ENCODE peak calls at places on chromosomes 6 and 20, in ten cellular contexts. E, A, Y, O, M, K, Q, P, H and V are unnamed samples.

GRCh38 chr6:15501806-15502450 is 160.9 kb downstream of the DTNBP1 start:
- DNase-seq in O (no peak), K (no peak), Q (peak), M (no peak), E (no peak), Y (peak), A (no peak), H (no peak), P (peak), V (peak)

GRCh38 chr20:33832113-33832853 is 21.1 kb downstream of the CHMP4B start:
- DNase-seq in M (no peak), P (peak), K (no peak), H (no peak), E (no peak), A (no peak), Q (no peak), O (no peak), Y (peak), V (peak)

GRCh38 chr6:16296061-16296670 is 57.8 kb downstream of the GMPR start:
- DNase-seq in M (no peak), E (no peak), K (no peak), A (no peak), H (no peak), P (no peak), Q (no peak), Y (no peak), O (no peak), V (no peak)

GRCh38 chr6:131303338-131303954 is 168.2 kb downstream of the AKAP7 start:
- DNase-seq in K (no peak), Y (no peak), M (no peak), P (no peak), O (no peak), Q (no peak), H (no peak), A (no peak), E (no peak), V (no peak)

GRCh38 chr20:5557123-5557522 is 193.1 kb upstream of the SHLD1 start:
- DNase-seq in O (no peak), A (no peak), K (peak), E (peak), P (peak), Q (no peak), M (peak), H (peak), Y (peak), V (no peak)

GRCh38 chr20:46027245-46027853 is 1.7 kb upstream of the SLC12A5 start:
- DNase-seq in O (no peak), M (no peak), A (no peak), P (peak), E (peak), Y (peak), H (peak), Q (no peak), K (peak), V (peak)

GRCh38 chr6:26571592-26572296 is 25.0 kb upstream of the ABT1 start:
- DNase-seq in Q (no peak), M (no peak), O (no peak), A (peak), P (peak), K (no peak), E (peak), Y (peak), H (no peak), V (peak)

GRCh38 chr6:26295691-26296555 is 69.1 kb upstream of the BTN3A2 start:
- DNase-seq in A (no peak), P (peak), K (no peak), H (peak), M (no peak), Q (no peak), O (no peak), Y (peak), E (no peak), V (peak)

GRCh38 chr6:100464910-100465700 is at the start of gene SIM1:
- DNase-seq in O (no peak), E (peak), M (peak), A (no peak), H (no peak), Y (peak), Q (peak), K (no peak), P (peak), V (no peak)

DNA sequence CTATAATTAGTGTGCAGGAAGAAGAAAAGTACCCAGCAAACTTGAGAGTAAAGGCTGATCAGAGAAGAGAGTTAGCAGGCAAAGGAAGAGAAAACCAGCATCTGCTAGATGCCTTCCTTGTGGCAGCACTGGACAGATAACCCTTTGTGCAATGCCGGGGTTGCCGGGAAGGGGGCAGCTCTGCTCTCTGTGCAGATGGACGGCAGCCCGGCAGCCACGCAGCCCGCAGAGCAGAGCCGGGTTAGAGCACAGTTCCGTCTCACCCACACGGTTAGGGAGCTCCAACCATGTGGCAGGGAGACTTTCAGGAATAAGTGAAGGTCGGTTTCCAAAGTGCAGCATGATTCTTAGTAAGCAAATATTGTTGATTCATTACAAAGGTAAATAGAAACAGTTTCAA is 80.0 kb upstream of the RPS6KA2 start:
- DNase-seq in A (peak), O (no peak), Y (peak), E (peak), Q (no peak), K (no peak), H (peak), P (peak), M (peak), V (no peak)
- TF ChIP-seq CTCF in A (no peak), O (no peak), Y (peak), E (peak), Q (peak), K (peak), H (peak), P (peak), M (peak), V (peak)

GRCh38 chr20:36435799-36436541 is 105.3 kb upstream of the MYL9 start:
- DNase-seq in E (peak), Y (peak), A (peak), M (peak), P (peak), H (peak), Q (no peak), O (no peak), K (no peak), V (no peak)
- H3K4me3 ChIP-seq in E (no peak), Y (peak), A (peak), M (peak), P (no peak), H (no peak), Q (peak), O (peak), K (peak), V (peak)

GRCh38 chr6:88361754-88362153 is 195.6 kb upstream of the CNR1 start:
- DNase-seq in E (no peak), M (no peak), O (no peak), Y (no peak), Q (no peak), P (no peak), H (no peak), K (no peak), A (no peak), V (no peak)

GRCh38 chr6:88360203-88360797 is 194.2 kb upstream of the CNR1 start:
- DNase-seq in O (no peak), Y (peak), P (peak), E (no peak), A (no peak), H (no peak), Q (no peak), M (no peak), K (no peak), V (no peak)

GRCh38 chr6:88361298-88361697 is 195.2 kb upstream of the CNR1 start:
- DNase-seq in K (no peak), O (no peak), H (no peak), A (no peak), E (no peak), P (no peak), Y (no peak), M (no peak), Q (no peak), V (no peak)

GRCh38 chr6:88358846-88359245 is 192.7 kb upstream of the CNR1 start:
- DNase-seq in A (no peak), E (no peak), K (no peak), Y (peak), H (no peak), P (peak), M (no peak), Q (no peak), O (no peak), V (no peak)

GRCh38 chr6:88359530-88360202 is 193.5 kb upstream of the CNR1 start:
- DNase-seq in Q (no peak), M (no peak), O (no peak), Y (no peak), P (no peak), H (no peak), A (no peak), E (no peak), K (no peak), V (no peak)
- TF ChIP-seq CTCF in Q (no peak), M (no peak), O (no peak), Y (peak), P (no peak), H (no peak), A (no peak), E (no peak), K (no peak), V (peak)

GRCh38 chr20:36066777-36067176 is 87.8 kb upstream of the EPB41L1 start:
- DNase-seq in A (no peak), H (no peak), O (no peak), K (no peak), M (no peak), E (no peak), Y (no peak), P (no peak), Q (no peak), V (no peak)

GRCh38 chr20:36064661-36065426 is 89.7 kb upstream of the EPB41L1 start:
- DNase-seq in E (peak), H (peak), A (peak), Y (peak), Q (no peak), P (peak), K (peak), M (peak), O (peak), V (peak)

GRCh38 chr20:36063916-36064660 is 90.5 kb upstream of the EPB41L1 start:
- DNase-seq in Q (no peak), Y (no peak), H (no peak), A (no peak), P (no peak), E (no peak), M (no peak), K (no peak), O (no peak), V (no peak)

GRCh38 chr20:36062799-36063198 is 91.7 kb upstream of the EPB41L1 start:
- DNase-seq in E (no peak), Y (peak), A (no peak), Q (no peak), O (no peak), H (no peak), M (no peak), P (no peak), K (no peak), V (no peak)

DNA sequence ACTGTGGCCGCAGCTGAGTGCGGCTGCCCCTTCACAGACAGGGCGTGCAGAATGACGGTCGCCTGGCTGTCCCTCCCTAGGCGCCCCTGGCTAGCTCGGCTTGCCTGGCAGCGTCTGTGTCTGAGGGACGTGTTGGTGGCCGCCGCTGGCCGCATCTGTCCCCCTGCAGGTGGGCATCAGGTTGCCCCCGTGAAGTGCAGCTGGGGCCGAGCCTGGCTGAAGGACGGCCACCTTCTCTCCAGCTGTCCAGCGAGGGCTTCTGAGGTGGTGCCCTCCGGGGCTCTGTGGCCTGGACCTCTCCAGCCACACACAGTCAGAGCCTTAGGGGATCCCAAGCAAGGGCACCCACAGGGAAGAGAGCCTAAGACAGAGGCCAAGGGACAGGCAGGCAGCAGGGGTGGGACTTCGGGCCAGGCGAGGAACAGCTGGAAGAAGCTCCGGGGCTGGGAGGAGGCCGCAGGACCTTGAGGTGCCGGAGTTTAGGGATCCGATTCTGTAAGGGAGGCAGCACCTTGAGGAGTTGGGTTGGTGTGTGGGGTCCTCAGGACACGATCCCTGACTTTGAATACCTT is 89.0 kb upstream of the EPB41L1 start:
- DNase-seq in K (no peak), E (no peak), A (no peak), O (peak), Y (no peak), P (no peak), H (no peak), Q (no peak), M (no peak), V (no peak)
- H3K4me3 ChIP-seq in K (no peak), E (no peak), A (peak), O (peak), Y (peak), P (no peak), H (no peak), Q (peak), M (peak), V (peak)